ENCODE peak calls at places on chromosomes 7 and 10, in four cellular contexts. Z is IMR-90, M is bronchial epithelial cell, H is fibroblast of mammary gland. O is an unnamed sample.
A peak's percentile ranks its signal among the peaks of the same experiment; 100 is the strongest.

GRCh38 chr10:132685921-132686680 is 99.8 kb downstream of the NKX6-2 start:
- DNase-seq in Z (no peak), M (no peak), H (no peak), O (no peak)

GRCh38 chr7:130141161-130141857 is 63.9 kb downstream of the TMEM209 start:
- DNase-seq in Z (peak; percentile 73), M (peak; percentile 32), H (peak; percentile 74), O (peak; percentile 70)

GRCh38 chr10:127014671-127015070 is 109.4 kb downstream of the DOCK1 start:
- DNase-seq in Z (no peak), M (no peak), H (no peak), O (no peak)

GRCh38 chr7:17123020-17123419 is 175.4 kb upstream of the AHR start:
- DNase-seq in Z (peak; percentile 94), M (peak; percentile 76), H (peak; percentile 85), O (no peak)

GRCh38 chr10:97490592-97490991 is 7.6 kb downstream of the MMS19 start:
- DNase-seq in Z (no peak), M (no peak), H (no peak), O (no peak)

GRCh38 chr10:118615888-118616287 is 20.4 kb upstream of the PRLHR start:
- DNase-seq in Z (peak; percentile 4), M (peak; percentile 19), H (peak; percentile 31), O (no peak)

GRCh38 chr10:63889756-63890155 is 368.6 kb downstream of the REEP3 start:
- DNase-seq in Z (no peak), M (no peak), H (no peak), O (no peak)

GRCh38 chr10:3687510-3688081 is 97.4 kb downstream of the KLF6 start:
- DNase-seq in Z (peak; percentile 37), M (peak; percentile 20), H (no peak), O (no peak)

GRCh38 chr7:131544449-131545425 is 11.7 kb downstream of the PODXL start:
- DNase-seq in Z (peak; percentile 35), M (no peak), H (no peak), O (no peak)

GRCh38 chr7:69695998-69696657 is 97.9 kb downstream of the AUTS2 start:
- DNase-seq in Z (no peak), M (no peak), H (no peak), O (no peak)

GRCh38 chr10:76115471-76116155 is 684.2 kb downstream of the LRMDA start:
- DNase-seq in Z (no peak), M (peak; percentile 61), H (peak; percentile 46), O (no peak)

GRCh38 chr7:144903201-144903600 is 67.3 kb upstream of the TPK1 start:
- DNase-seq in Z (no peak), M (peak; percentile 39), H (no peak), O (no peak)

GRCh38 chr7:12851841-12852240 is 164.4 kb downstream of the ARL4A start:
- DNase-seq in Z (no peak), M (peak; percentile 9), H (no peak), O (no peak)

GRCh38 chr10:77602231-77602912 is 35.2 kb downstream of the KCNMA1 start:
- DNase-seq in Z (peak; percentile 89), M (no peak), H (peak; percentile 59), O (no peak)

GRCh38 chr7:6172331-6173295 is 99.8 kb downstream of the CYTH3 start:
- DNase-seq in Z (peak; percentile 59), M (peak; percentile 18), H (peak; percentile 42), O (no peak)

GRCh38 chr10:4073912-4074311 is 288.9 kb upstream of the KLF6 start:
- DNase-seq in Z (peak; percentile 62), M (peak; percentile 87), H (peak; percentile 95), O (no peak)

GRCh38 chr7:83415840-83416239 is 233.1 kb downstream of the SEMA3E start:
- DNase-seq in Z (no peak), M (peak; percentile 13), H (no peak), O (no peak)

GRCh38 chr7:123455965-123456364 is 78.4 kb downstream of the IQUB start:
- DNase-seq in Z (no peak), M (no peak), H (no peak), O (no peak)

GRCh38 chr7:158824028-158824427 is 5.3 kb downstream of the ESYT2 start:
- DNase-seq in Z (no peak), M (no peak), H (no peak), O (no peak)

GRCh38 chr7:5824297-5824610 is 42.8 kb upstream of the RNF216 start:
- DNase-seq in Z (no peak), M (no peak), H (no peak), O (no peak)

GRCh38 chr7:13908667-13909382 is 80.6 kb downstream of the ETV1 start:
- DNase-seq in Z (no peak), M (peak; percentile 25), H (peak; percentile 29), O (no peak)

GRCh38 chr7:149067869-149068268 is 22.6 kb downstream of the ZNF786 start:
- DNase-seq in Z (no peak), M (peak; percentile 20), H (no peak), O (no peak)

GRCh38 chr10:21510218-21511070 is 15.0 kb downstream of the SKIDA1 start:
- DNase-seq in Z (no peak), M (no peak), H (no peak), O (no peak)
- H3K4me3 ChIP-seq in Z (peak overlapping the region; percentile 15), M (peak overlapping the region; percentile 11), H (peak overlapping the region; percentile 26), O (peak overlapping the region; percentile 45)

DNA sequence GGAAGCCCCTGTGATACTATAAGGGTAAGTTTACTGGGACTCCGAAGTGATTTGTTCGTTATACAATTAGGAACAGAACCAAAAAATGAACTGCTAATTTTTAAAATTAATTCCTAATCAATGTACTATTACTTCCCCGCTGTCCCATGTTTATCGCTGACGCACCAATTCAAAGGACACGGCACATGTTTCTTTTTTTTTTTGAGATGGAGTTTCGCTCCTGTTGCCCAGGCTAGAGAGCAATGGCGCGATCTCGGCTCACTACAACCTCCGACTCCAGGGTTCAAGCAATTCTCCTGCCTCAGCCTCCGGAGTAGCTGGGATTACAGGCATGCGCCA is 1.5 kb upstream of the FMC1 start:
- DNase-seq in Z (no peak), M (no peak), H (no peak), O (no peak)
- H3K4me3 ChIP-seq in Z (peak overlapping the region; percentile 64), M (peak overlapping the region; percentile 97), H (peak overlapping the region; percentile 94), O (peak overlapping the region; percentile 95)

DNA sequence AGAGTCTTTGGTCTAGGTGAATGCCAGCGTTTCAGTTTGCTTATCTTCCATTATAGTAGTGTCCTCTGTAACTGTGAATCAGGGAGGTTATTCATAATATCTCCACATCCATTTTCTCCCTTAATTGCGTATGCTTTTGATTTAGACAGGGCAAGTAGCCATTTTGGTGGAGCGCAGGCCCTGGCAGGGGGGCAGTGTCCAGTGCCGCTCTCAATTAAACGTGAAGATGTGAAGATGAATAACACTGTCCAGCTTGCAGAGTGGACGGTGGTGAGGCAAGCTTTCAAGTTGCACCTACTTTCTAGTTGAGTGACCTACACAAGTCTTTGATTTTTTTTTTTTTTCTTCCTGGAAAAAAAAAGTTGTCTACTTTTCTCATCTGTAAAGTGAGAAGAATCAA is 4.5 kb downstream of the TSPAN14 start:
- DNase-seq in Z (no peak), M (no peak), H (peak; percentile 38), O (no peak)
- H3K4me3 ChIP-seq in Z (no peak overlapping the region), M (no peak overlapping the region), H (no peak overlapping the region), O (no peak overlapping the region)

GRCh38 chr7:37481154-37481553 is 32.5 kb upstream of the ELMO1 start:
- DNase-seq in Z (no peak), M (no peak), H (no peak), O (no peak)

GRCh38 chr7:37482505-37482904 is 33.8 kb upstream of the ELMO1 start:
- DNase-seq in Z (no peak), M (no peak), H (no peak), O (no peak)

GRCh38 chr7:37481722-37482288 is 33.1 kb upstream of the ELMO1 start:
- DNase-seq in Z (no peak), M (no peak), H (no peak), O (no peak)

GRCh38 chr7:37482953-37483352 is 34.3 kb upstream of the ELMO1 start:
- DNase-seq in Z (no peak), M (no peak), H (no peak), O (no peak)

GRCh38 chr7:37484460-37485063 is 35.9 kb upstream of the ELMO1 start:
- DNase-seq in Z (no peak), M (no peak), H (no peak), O (no peak)
- H3K4me3 ChIP-seq in Z (no peak overlapping the region), M (no peak overlapping the region), H (no peak overlapping the region), O (no peak overlapping the region)

DNA sequence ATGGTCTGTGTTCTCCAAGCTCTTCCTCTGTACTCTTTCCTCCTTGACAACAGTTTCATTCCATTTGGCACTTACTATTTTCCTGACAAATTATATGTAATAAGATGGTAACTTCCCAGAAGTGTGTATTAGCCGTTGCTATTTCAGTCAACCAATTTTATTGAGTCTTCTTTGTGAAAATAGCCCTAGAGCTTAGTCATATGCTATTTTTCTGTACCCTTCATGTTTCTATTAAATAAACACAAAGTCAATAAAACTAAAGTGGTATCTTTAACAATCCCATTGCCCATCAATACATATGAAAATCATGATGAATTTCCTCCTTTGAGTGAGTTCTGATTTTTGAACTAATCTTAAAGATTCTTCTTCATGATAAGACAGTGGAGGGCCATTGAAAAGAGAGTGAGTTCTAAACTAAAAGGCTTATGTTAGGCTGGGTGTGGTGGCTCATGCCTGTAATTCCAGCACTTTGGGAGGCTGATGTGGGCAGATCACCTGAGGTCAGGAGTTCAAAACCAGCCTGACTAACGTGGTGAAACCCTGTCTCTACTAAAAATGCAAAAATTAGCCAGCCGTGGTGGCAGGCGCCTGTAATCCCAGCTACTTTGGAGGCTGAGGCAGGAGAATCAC is 5.9 kb upstream of the MYPN start:
- DNase-seq in Z (no peak), M (no peak), H (no peak), O (no peak)
- H3K4me3 ChIP-seq in Z (no peak overlapping the region), M (no peak overlapping the region), H (no peak overlapping the region), O (no peak overlapping the region)

GRCh38 chr7:51237727-51238126 is 78.9 kb downstream of the COBL start:
- DNase-seq in Z (no peak), M (no peak), H (no peak), O (no peak)
- H3K4me3 ChIP-seq in Z (no peak overlapping the region), M (no peak overlapping the region), H (no peak overlapping the region), O (no peak overlapping the region)

DNA sequence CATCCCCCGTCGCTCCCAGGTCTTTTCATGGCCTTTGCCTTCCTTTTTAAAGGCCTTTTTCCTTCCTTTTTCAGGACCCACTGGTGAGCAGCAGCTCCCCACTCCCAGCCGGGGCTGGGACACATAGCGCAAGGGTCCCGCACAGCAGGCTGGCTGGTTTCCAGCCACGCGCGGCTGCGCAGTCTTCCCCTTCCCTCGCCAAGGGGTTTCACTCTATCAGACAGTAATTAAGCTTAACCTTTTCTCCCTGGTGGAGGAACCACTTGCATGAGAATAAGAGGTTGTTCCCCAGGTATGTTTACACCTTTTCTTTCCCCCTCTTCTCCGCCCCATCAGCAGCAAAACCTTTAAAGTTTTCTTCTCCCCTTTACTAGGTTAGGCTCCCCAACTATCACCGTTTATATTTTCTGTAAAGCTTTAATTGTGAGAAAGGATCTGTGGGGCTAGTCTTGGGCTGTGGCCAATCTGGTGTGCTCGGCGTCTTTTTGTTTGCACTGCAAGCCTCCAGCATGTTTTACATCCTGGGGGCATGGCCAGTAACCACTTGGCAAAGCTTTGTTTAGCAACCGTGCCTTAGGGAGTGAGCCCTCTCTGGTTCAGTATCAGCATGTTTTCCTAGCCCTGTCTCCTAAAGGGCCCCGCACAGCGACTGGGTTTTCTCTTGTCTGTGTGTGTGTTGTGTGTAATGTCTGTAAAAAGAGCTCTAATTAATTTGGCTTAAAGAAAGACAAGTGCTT is 219.6 kb downstream of the PHF14 start:
- DNase-seq in Z (no peak), M (peak; percentile 48), H (peak; percentile 60), O (peak; percentile 54)
- H3K4me3 ChIP-seq in Z (peak overlapping the region; percentile 33), M (no peak overlapping the region), H (peak overlapping the region; percentile 50), O (peak overlapping the region; percentile 37)

GRCh38 chr10:71963351-71963755 is 842 bp upstream of the CHST3 start:
- DNase-seq in Z (no peak), M (no peak), H (peak; percentile 55), O (no peak)
- H3K4me3 ChIP-seq in Z (no peak overlapping the region), M (no peak overlapping the region), H (peak overlapping the region; percentile 82), O (peak overlapping the region; percentile 71)

O was measured in stomach.